ENCODE peak calls at places on chromosome 15, in four cellular contexts. E is NCI-H1092 treated with DMSO at 0.1 percent for 48 hours, D is HCT116, J is nephron progenitor cell. B is an unnamed sample.

GRCh38 chr15:78454992-78455391 is 17.0 kb downstream of the IREB2 start:
- DNase-seq in D (no peak), J (no peak), E (no peak), B (no peak)

GRCh38 chr15:92226020-92226612 is 167.6 kb upstream of the ST8SIA2 start:
- DNase-seq in J (no peak), D (peak), E (peak), B (peak)

GRCh38 chr15:62404194-62404985 is 239.3 kb upstream of the C2CD4B start:
- DNase-seq in J (no peak), E (peak), D (no peak), B (no peak)

GRCh38 chr15:78033864-78034263 is 43.6 kb downstream of the TBC1D2B start:
- DNase-seq in E (no peak), J (no peak), D (no peak), B (no peak)

GRCh38 chr15:80584561-80584964 is 110.5 kb upstream of the ABHD17C start:
- DNase-seq in D (no peak), E (no peak), J (no peak), B (no peak)

GRCh38 chr15:33278816-33279612 is 31.8 kb upstream of the RYR3 start:
- DNase-seq in J (no peak), D (peak), E (no peak), B (peak)

GRCh38 chr15:63094495-63094931 is 27.1 kb upstream of the LACTB start:
- DNase-seq in D (no peak), J (no peak), E (no peak), B (no peak)

GRCh38 chr15:88616240-88616639 is 4.9 kb upstream of the AEN start:
- DNase-seq in D (no peak), J (no peak), E (no peak), B (no peak)

GRCh38 chr15:57873564-57874209 is 167.2 kb downstream of the POLR2M start:
- DNase-seq in E (no peak), J (no peak), D (no peak), B (no peak)

GRCh38 chr15:51267047-51267713 is 71.2 kb downstream of the CYP19A1 start:
- DNase-seq in J (peak), E (peak), D (no peak), B (no peak)

GRCh38 chr15:40046721-40047412 is 7.9 kb upstream of the SRP14 start:
- DNase-seq in J (no peak), D (no peak), E (no peak), B (no peak)

GRCh38 chr15:51103330-51103729 is 8.6 kb upstream of the TNFAIP8L3 start:
- DNase-seq in E (no peak), D (no peak), J (no peak), B (no peak)

GRCh38 chr15:33910741-33911140 is 57.6 kb upstream of the CHRM5 start:
- DNase-seq in J (no peak), E (no peak), D (no peak), B (no peak)

GRCh38 chr15:80852676-80853075 is 73.5 kb downstream of the CEMIP start:
- DNase-seq in E (no peak), D (no peak), J (no peak), B (no peak)

GRCh38 chr15:74134387-74135027 is 4.1 kb downstream of the ISLR2 start:
- DNase-seq in J (peak), D (no peak), E (no peak), B (no peak)

GRCh38 chr15:99100245-99101173 is 4.4 kb upstream of the SYNM start:
- DNase-seq in E (peak), D (peak), J (peak), B (peak)

GRCh38 chr15:56325186-56325585 is 40.0 kb upstream of the TEX9 start:
- DNase-seq in J (no peak), D (no peak), E (no peak), B (peak)

GRCh38 chr15:48647963-48648362 is 2.5 kb upstream of the FBN1 start:
- DNase-seq in D (no peak), J (no peak), E (no peak), B (no peak)

GRCh38 chr15:63510548-63510940 is 6.2 kb downstream of the USP3 start:
- DNase-seq in E (no peak), D (no peak), J (no peak), B (no peak)

GRCh38 chr15:58558777-58559176 is 127.0 kb downstream of the LIPC start:
- DNase-seq in D (no peak), E (no peak), J (no peak), B (no peak)

GRCh38 chr15:62940755-62941361 is 101.7 kb upstream of the TPM1 start:
- DNase-seq in D (no peak), J (no peak), E (no peak), B (peak)

GRCh38 chr15:96767703-96768434 is 437.4 kb downstream of the NR2F2 start:
- DNase-seq in D (no peak), J (no peak), E (no peak), B (no peak)

GRCh38 chr15:89569090-89569745 is 6.1 kb upstream of the TICRR start:
- DNase-seq in D (no peak), E (no peak), J (no peak), B (no peak)

GRCh38 chr15:61115241-61115640 is 113.9 kb downstream of the RORA start:
- DNase-seq in E (no peak), D (no peak), J (no peak), B (no peak)

GRCh38 chr15:37361621-37362020 is 261.3 kb upstream of the MEIS2 start:
- DNase-seq in D (no peak), E (no peak), J (no peak), B (no peak)

GRCh38 chr15:89399390-89400120 is 64.9 kb upstream of the POLG start:
- DNase-seq in J (peak), D (no peak), E (peak), B (no peak)

GRCh38 chr15:90742082-90742481 is 24.9 kb downstream of the BLM start:
- DNase-seq in J (no peak), E (no peak), D (no peak), B (no peak)

GRCh38 chr15:96358006-96358794 is 27.7 kb downstream of the NR2F2 start:
- DNase-seq in D (no peak), J (no peak), E (no peak), B (no peak)

GRCh38 chr15:70258369-70259029 is 160.8 kb upstream of the TLE3 start:
- DNase-seq in E (no peak), J (no peak), D (no peak), B (no peak)

GRCh38 chr15:100112636-100113305 is 229.0 kb downstream of the ADAMTS17 start:
- DNase-seq in E (no peak), D (no peak), J (no peak), B (no peak)

GRCh38 chr15:101540480-101541239 is 51.2 kb upstream of the PCSK6 start:
- DNase-seq in J (no peak), D (no peak), E (no peak), B (no peak)

GRCh38 chr15:41554915-41555314 is 4.1 kb upstream of the TYRO3 start:
- DNase-seq in J (no peak), D (no peak), E (no peak), B (no peak)

GRCh38 chr15:56672721-56673120 is 60.6 kb downstream of the ZNF280D start:
- DNase-seq in J (no peak), D (no peak), E (no peak), B (no peak)